ENCODE peak calls at places on chromosomes 3 and 15, in four cellular contexts. One of them, this sample, is unnamed.

GRCh38 chr3:30680789-30681188 is 74.4 kb downstream of the TGFBR2 start:
- DNase-seq in HCT116: no peak
- DNase-seq in HepG2: no peak
- DNase-seq in H1: no peak
- DNase-seq in this sample: no peak

GRCh38 chr15:65416845-65417416 is 5.8 kb downstream of the IGDCC4 start:
- DNase-seq in HCT116: no peak
- DNase-seq in H1: peak
- DNase-seq in HepG2: no peak
- DNase-seq in this sample: peak

GRCh38 chr3:72152551-72153476 is 367.9 kb upstream of the PROK2 start:
- DNase-seq in HCT116: peak
- DNase-seq in HepG2: peak
- DNase-seq in H1: no peak
- DNase-seq in this sample: no peak

GRCh38 chr3:177596248-177596821 is 399.1 kb upstream of the TBL1XR1 start:
- DNase-seq in HepG2: no peak
- DNase-seq in H1: no peak
- DNase-seq in HCT116: peak
- DNase-seq in this sample: no peak

GRCh38 chr15:42736178-42736792 is 643 bp downstream of the CDAN1 start:
- DNase-seq in HCT116: no peak
- DNase-seq in H1: no peak
- DNase-seq in HepG2: no peak
- DNase-seq in this sample: no peak

GRCh38 chr15:67444100-67444499 is 76.8 kb upstream of the C15orf61 start:
- DNase-seq in HCT116: no peak
- DNase-seq in H1: no peak
- DNase-seq in HepG2: no peak
- DNase-seq in this sample: no peak

GRCh38 chr3:36729204-36730056 is 34.9 kb downstream of the DCLK3 start:
- DNase-seq in H1: no peak
- DNase-seq in HCT116: peak
- DNase-seq in HepG2: peak
- DNase-seq in this sample: peak

GRCh38 chr3:128448491-128448890 is 18.2 kb downstream of the DNAJB8 start:
- DNase-seq in HCT116: no peak
- DNase-seq in H1: no peak
- DNase-seq in HepG2: no peak
- DNase-seq in this sample: no peak

GRCh38 chr3:53027254-53027844 is 18.5 kb downstream of the SFMBT1 start:
- DNase-seq in HCT116: no peak
- DNase-seq in HepG2: no peak
- DNase-seq in H1: no peak
- DNase-seq in this sample: no peak

GRCh38 chr3:107428051-107428858 is 51.0 kb downstream of the CCDC54 start:
- DNase-seq in H1: no peak
- DNase-seq in HepG2: no peak
- DNase-seq in HCT116: no peak
- DNase-seq in this sample: no peak

GRCh38 chr3:149536429-149536828 is 61.9 kb downstream of the TM4SF4 start:
- DNase-seq in HepG2: no peak
- DNase-seq in H1: peak
- DNase-seq in HCT116: no peak
- DNase-seq in this sample: peak

GRCh38 chr3:132554437-132554836 is 42.6 kb upstream of the ACKR4 start:
- DNase-seq in H1: no peak
- DNase-seq in HCT116: no peak
- DNase-seq in HepG2: peak
- DNase-seq in this sample: no peak

GRCh38 chr3:33749546-33750215 is 31.6 kb upstream of the CLASP2 start:
- DNase-seq in H1: no peak
- DNase-seq in HCT116: no peak
- DNase-seq in HepG2: no peak
- DNase-seq in this sample: no peak

GRCh38 chr15:39125904-39126303 is 455.0 kb upstream of the THBS1 start:
- DNase-seq in HepG2: peak
- DNase-seq in H1: peak
- DNase-seq in HCT116: peak
- DNase-seq in this sample: peak

GRCh38 chr15:33716025-33716424 is 252.3 kb upstream of the CHRM5 start:
- DNase-seq in HepG2: no peak
- DNase-seq in H1: no peak
- DNase-seq in HCT116: no peak
- DNase-seq in this sample: no peak

GRCh38 chr3:114880078-114880477 is 267.0 kb downstream of the ZBTB20 start:
- DNase-seq in H1: no peak
- DNase-seq in HCT116: peak
- DNase-seq in HepG2: no peak
- DNase-seq in this sample: no peak

GRCh38 chr15:60395276-60396011 is 2.3 kb downstream of the ANXA2 start:
- DNase-seq in H1: no peak
- DNase-seq in HepG2: no peak
- DNase-seq in HCT116: no peak
- DNase-seq in this sample: no peak

GRCh38 chr3:99776516-99777209 is 41.0 kb upstream of the CMSS1 start:
- DNase-seq in H1: no peak
- DNase-seq in HepG2: no peak
- DNase-seq in HCT116: no peak
- DNase-seq in this sample: no peak

GRCh38 chr3:89314454-89314853 is 207.0 kb downstream of the EPHA3 start:
- DNase-seq in H1: no peak
- DNase-seq in HCT116: no peak
- DNase-seq in HepG2: peak
- DNase-seq in this sample: peak

GRCh38 chr15:31163769-31164572 is 62.4 kb upstream of the TRPM1 start:
- DNase-seq in H1: no peak
- DNase-seq in HepG2: no peak
- DNase-seq in HCT116: no peak
- DNase-seq in this sample: no peak

GRCh38 chr3:8236264-8236663 is 265.4 kb upstream of the LMCD1 start:
- DNase-seq in HCT116: no peak
- DNase-seq in H1: no peak
- DNase-seq in HepG2: no peak
- DNase-seq in this sample: no peak
- TF ChIP-seq YY1 in HCT116: no peak
- TF ChIP-seq YY1 in H1: no peak
- TF ChIP-seq YY1 in HepG2: no peak
- TF ChIP-seq YY1 in this sample: no peak

GRCh38 chr3:146339262-146339808 is 88.4 kb upstream of the PLSCR4 start:
- DNase-seq in H1: no peak
- DNase-seq in HCT116: no peak
- DNase-seq in HepG2: no peak
- DNase-seq in this sample: no peak
- H3K4me3 ChIP-seq in H1: no peak
- H3K4me3 ChIP-seq in HCT116: no peak
- H3K4me3 ChIP-seq in HepG2: no peak
- H3K4me3 ChIP-seq in this sample: no peak

GRCh38 chr3:122514123-122515019 is at the start of gene KPNA1:
- DNase-seq in HepG2: peak
- DNase-seq in HCT116: peak
- DNase-seq in H1: peak
- DNase-seq in this sample: peak

GRCh38 chr3:122515020-122515468 is 305 bp upstream of the KPNA1 start:
- DNase-seq in H1: no peak
- DNase-seq in HCT116: no peak
- DNase-seq in HepG2: no peak
- DNase-seq in this sample: no peak

GRCh38 chr3:122513386-122514122 is 1.2 kb downstream of the KPNA1 start:
- DNase-seq in H1: no peak
- DNase-seq in HCT116: no peak
- DNase-seq in HepG2: no peak
- DNase-seq in this sample: no peak

GRCh38 chr3:122510878-122511481 is 3.8 kb downstream of the KPNA1 start:
- DNase-seq in HepG2: peak
- DNase-seq in H1: no peak
- DNase-seq in HCT116: no peak
- DNase-seq in this sample: no peak

GRCh38 chr3:122512284-122512683 is 2.5 kb downstream of the KPNA1 start:
- DNase-seq in HCT116: no peak
- DNase-seq in H1: no peak
- DNase-seq in HepG2: no peak
- DNase-seq in this sample: no peak
- H3K9ac ChIP-seq in HCT116: no peak
- H3K9ac ChIP-seq in H1: no peak
- H3K9ac ChIP-seq in HepG2: no peak
- H3K9ac ChIP-seq in this sample: no peak

GRCh38 chr3:195200010-195200822 is 70.7 kb downstream of the XXYLT1 start:
- DNase-seq in H1: no peak
- DNase-seq in HCT116: no peak
- DNase-seq in HepG2: peak
- DNase-seq in this sample: no peak

GRCh38 chr3:195198424-195199346 is 72.3 kb downstream of the XXYLT1 start:
- DNase-seq in H1: no peak
- DNase-seq in HepG2: peak
- DNase-seq in HCT116: no peak
- DNase-seq in this sample: no peak

GRCh38 chr3:195196266-195196665 is 74.7 kb downstream of the XXYLT1 start:
- DNase-seq in H1: no peak
- DNase-seq in HepG2: no peak
- DNase-seq in HCT116: no peak
- DNase-seq in this sample: no peak

GRCh38 chr3:195195321-195196209 is 75.4 kb downstream of the XXYLT1 start:
- DNase-seq in HCT116: no peak
- DNase-seq in H1: no peak
- DNase-seq in HepG2: no peak
- DNase-seq in this sample: peak

GRCh38 chr3:195197764-195198423 is 73.1 kb downstream of the XXYLT1 start:
- DNase-seq in HepG2: no peak
- DNase-seq in HCT116: peak
- DNase-seq in H1: no peak
- DNase-seq in this sample: no peak
- TF ChIP-seq YY1 in HepG2: no peak
- TF ChIP-seq YY1 in HCT116: no peak
- TF ChIP-seq YY1 in H1: no peak
- TF ChIP-seq YY1 in this sample: no peak

DNA sequence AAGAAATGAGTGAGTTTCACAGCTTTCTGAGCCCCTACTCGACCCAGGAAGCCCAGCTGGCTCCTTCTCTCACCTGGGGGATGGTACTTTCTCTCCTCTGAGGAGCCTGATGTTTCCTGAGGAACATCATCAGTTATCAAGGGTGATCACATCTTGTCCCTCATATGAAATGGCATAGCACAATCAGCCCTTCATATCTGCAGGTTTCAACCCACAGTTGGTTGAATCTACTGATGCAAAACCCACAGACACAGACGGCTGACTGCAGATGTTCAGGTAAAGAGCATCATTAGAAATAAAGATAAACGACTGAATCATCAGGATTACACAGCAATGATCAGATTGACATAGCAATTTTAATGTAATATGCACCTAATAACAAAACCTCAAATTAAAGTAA is 93.6 kb upstream of the OSTN start:
- DNase-seq in HCT116: no peak
- DNase-seq in H1: no peak
- DNase-seq in HepG2: no peak
- DNase-seq in this sample: no peak
- H3K4me3 ChIP-seq in HCT116: no peak
- H3K4me3 ChIP-seq in H1: no peak
- H3K4me3 ChIP-seq in HepG2: no peak
- H3K4me3 ChIP-seq in this sample: no peak

This sample was measured in NT2/D1.